ENCODE peak calls at places on chromosomes 6 and 20, in ten cellular contexts. W is K562; G is GM23248; V is psoas muscle; B is fibroblast of lung; S is spleen; N is PC-3; H is tibial artery; D is CD4-positive, CD25-positive, alpha-beta regulatory T cell; R is Karpas-422. M is an unnamed sample. For H3K4me1, the result is how much of the 10 kb centered on the place peaks cover.

GRCh38 chr6:144519429-144519828 is 234.3 kb downstream of the UTRN start:
- DNase-seq in H (no peak), W (no peak), S (no peak), D (no peak), R (no peak), V (no peak), N (no peak), B (no peak), G (no peak), M (no peak)

GRCh38 chr6:665403-666267 is 8.7 kb upstream of the HUS1B start:
- DNase-seq in V (no peak), W (no peak), B (no peak), N (no peak), D (no peak), R (no peak), H (no peak), S (no peak), G (no peak), M (no peak)

GRCh38 chr20:8996817-8997512 is 71.9 kb upstream of the PLCB4 start:
- DNase-seq in G (no peak), V (no peak), S (no peak), H (no peak), D (no peak), R (no peak), B (no peak), W (no peak), N (no peak), M (no peak)

GRCh38 chr20:62645613-62646012 is 3.3 kb downstream of the SLCO4A1 start:
- DNase-seq in R (no peak), V (no peak), N (no peak), D (no peak), S (no peak), G (no peak), W (no peak), H (no peak), B (no peak), M (no peak)

GRCh38 chr6:39357998-39358686 is 35.6 kb upstream of the KCNK16 start:
- DNase-seq in D (no peak), B (peak), G (peak), H (no peak), N (peak), W (no peak), S (peak), R (no peak), V (no peak), M (no peak)

GRCh38 chr20:44126445-44126844 is 60.5 kb downstream of the JPH2 start:
- DNase-seq in V (no peak), R (no peak), B (no peak), G (no peak), H (no peak), S (no peak), D (no peak), W (no peak), N (no peak), M (no peak)

GRCh38 chr6:75290558-75290957 is 6.0 kb upstream of the TMEM30A start:
- DNase-seq in H (no peak), B (no peak), N (no peak), V (no peak), S (no peak), D (no peak), W (no peak), R (no peak), G (peak), M (no peak)

GRCh38 chr6:153957409-153957808 is 81.6 kb upstream of the OPRM1 start:
- DNase-seq in S (no peak), R (no peak), D (no peak), V (no peak), N (no peak), B (no peak), W (no peak), H (no peak), G (no peak), M (no peak)

GRCh38 chr20:62917720-62918119 is 8.6 kb downstream of the DIDO1 start:
- DNase-seq in D (no peak), R (no peak), G (no peak), V (no peak), N (no peak), H (no peak), B (no peak), W (no peak), S (no peak), M (no peak)

GRCh38 chr6:109059148-109059547 is 35.5 kb downstream of the SESN1 start:
- DNase-seq in V (no peak), B (peak), W (no peak), D (no peak), H (no peak), S (no peak), R (no peak), G (peak), N (no peak), M (no peak)

GRCh38 chr6:4732691-4733315 is 43.4 kb upstream of the CDYL start:
- DNase-seq in D (no peak), H (peak), W (peak), N (peak), R (no peak), G (peak), V (peak), S (no peak), B (peak), M (no peak)

GRCh38 chr6:21767891-21768659 is 174.5 kb downstream of the SOX4 start:
- DNase-seq in R (no peak), S (no peak), N (peak), V (no peak), B (peak), G (peak), D (no peak), H (no peak), W (no peak), M (no peak)

GRCh38 chr6:12545837-12546658 is 170.5 kb upstream of the PHACTR1 start:
- DNase-seq in S (no peak), W (no peak), D (no peak), V (no peak), R (no peak), B (peak), H (no peak), N (peak), G (peak), M (no peak)

GRCh38 chr6:38283734-38284362 is 355.9 kb downstream of the BTBD9 start:
- DNase-seq in H (no peak), N (peak), S (no peak), R (no peak), W (no peak), G (peak), D (no peak), B (no peak), V (no peak), M (no peak)

GRCh38 chr6:273441-274111 is 18.7 kb upstream of the DUSP22 start:
- DNase-seq in H (no peak), S (no peak), N (no peak), B (no peak), W (no peak), R (no peak), D (no peak), V (no peak), G (no peak), M (no peak)

GRCh38 chr6:143117108-143117507 is 56.4 kb downstream of the AIG1 start:
- DNase-seq in D (no peak), N (no peak), W (peak), G (no peak), H (no peak), R (no peak), B (no peak), S (no peak), V (no peak), M (no peak)

GRCh38 chr6:28400122-28400451 is 540 bp upstream of the ZSCAN12 start:
- DNase-seq in N (no peak), D (no peak), S (no peak), W (no peak), B (no peak), G (no peak), H (no peak), V (no peak), R (no peak), M (no peak)

GRCh38 chr6:96157018-96157565 is 141.3 kb downstream of the FUT9 start:
- DNase-seq in H (no peak), S (no peak), G (no peak), N (no peak), B (no peak), R (no peak), W (no peak), D (no peak), V (no peak), M (no peak)

GRCh38 chr20:478949-479429 is 16.7 kb upstream of the TBC1D20 start:
- DNase-seq in B (peak), V (no peak), R (peak), H (no peak), S (no peak), G (peak), W (peak), D (peak), N (peak), M (no peak)

GRCh38 chr6:41502607-41503434 is 43.4 kb upstream of the FOXP4 start:
- DNase-seq in W (no peak), D (no peak), G (no peak), N (no peak), V (peak), B (peak), H (peak), S (no peak), R (no peak), M (no peak)

GRCh38 chr20:815914-816606 is 17.5 kb upstream of the FAM110A start:
- DNase-seq in S (peak), B (peak), R (peak), G (peak), D (peak), W (peak), V (peak), N (peak), H (peak), M (peak)

GRCh38 chr6:26045046-26045938 is 41.9 kb upstream of the HFE start:
- DNase-seq in H (peak), G (peak), S (peak), R (peak), V (peak), D (peak), B (peak), N (peak), W (no peak), M (peak)

GRCh38 chr6:41200296-41200900 is 551 bp downstream of the TREML2 start:
- DNase-seq in W (peak), H (peak), D (peak), N (no peak), R (no peak), B (no peak), V (no peak), S (peak), G (peak), M (peak)

GRCh38 chr6:142682985-142683384 is 262.0 kb downstream of the HIVEP2 start:
- DNase-seq in W (no peak), D (no peak), V (no peak), B (no peak), G (no peak), N (no peak), R (no peak), S (no peak), H (no peak), M (no peak)

GRCh38 chr6:38909020-38909730 is 139.4 kb upstream of the GLP1R start:
- DNase-seq in H (no peak), D (no peak), G (no peak), N (peak), V (no peak), B (no peak), S (no peak), W (no peak), R (no peak), M (no peak)

GRCh38 chr20:36010745-36011326 is 42.4 kb downstream of the CNBD2 start:
- DNase-seq in N (no peak), G (no peak), H (no peak), S (peak), V (no peak), B (no peak), D (no peak), W (no peak), R (no peak), M (no peak)

GRCh38 chr20:53578492-53579222 is 15.0 kb downstream of the ZNF217 start:
- DNase-seq in B (peak), S (no peak), W (peak), D (peak), G (peak), R (peak), H (peak), N (peak), V (no peak), M (no peak)

GRCh38 chr6:15351631-15352030 is 105.8 kb downstream of the JARID2 start:
- DNase-seq in G (peak), W (no peak), N (peak), S (no peak), R (no peak), B (peak), D (no peak), H (peak), V (peak), M (no peak)

DNA sequence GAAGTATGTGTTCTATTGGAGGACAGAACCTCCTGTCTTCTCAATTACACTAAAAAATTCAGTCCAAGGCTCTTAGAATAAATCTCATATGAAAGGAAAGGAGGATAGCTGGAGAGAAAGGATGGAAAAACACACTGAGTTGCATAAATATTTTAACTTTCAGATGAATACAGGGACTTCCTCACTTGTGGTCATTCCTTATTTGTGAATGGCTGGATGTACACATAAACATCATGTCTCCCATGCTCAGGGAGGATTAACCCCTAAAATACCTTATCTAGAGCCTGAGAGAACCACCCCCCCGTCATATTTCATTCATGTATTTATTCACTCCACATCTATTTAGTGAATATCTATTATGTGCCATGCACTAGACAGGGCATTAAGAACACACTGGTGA is 217.6 kb upstream of the CITED2 start:
- DNase-seq in D (no peak), S (no peak), R (no peak), V (no peak), N (no peak), G (no peak), B (no peak), W (no peak), H (no peak), M (no peak)
- H3K4me1 ChIP-seq in D (under half), S (under half), R (under half), V (half or more), N (under half), G (under half), B (under half), W (under half), H (under half), M (under half)

DNA sequence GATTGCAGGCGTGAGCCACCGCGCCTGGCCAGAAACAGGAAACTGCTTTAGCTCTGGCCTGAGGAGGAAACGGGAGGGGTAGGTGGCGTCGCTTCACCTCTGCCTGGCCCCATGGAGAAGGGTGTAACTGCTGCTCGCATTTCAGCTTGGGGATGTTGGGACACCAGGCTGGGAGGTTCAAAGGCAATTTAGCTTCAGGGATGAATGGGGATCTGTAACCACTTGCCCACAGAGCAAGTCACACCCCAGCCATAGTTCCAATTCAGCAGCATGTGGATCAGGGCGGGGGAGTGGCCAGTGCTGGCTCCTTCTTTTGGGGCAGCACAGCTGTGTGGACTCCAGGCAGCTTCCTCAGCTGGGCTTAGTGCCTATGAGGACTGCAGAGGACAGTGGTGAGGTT is 34.8 kb upstream of the NUP153 start:
- DNase-seq in S (no peak), B (no peak), W (no peak), G (no peak), D (no peak), H (no peak), R (no peak), V (no peak), N (no peak), M (no peak)
- H3K27ac ChIP-seq in S (no peak), B (no peak), W (no peak), G (no peak), D (no peak), H (no peak), R (no peak), V (no peak), N (no peak), M (no peak)

GRCh38 chr6:136445063-136445462 is 105.2 kb downstream of the MAP7 start:
- DNase-seq in G (no peak), W (no peak), V (no peak), B (no peak), R (no peak), D (no peak), S (no peak), H (no peak), N (no peak), M (no peak)
- H3K4me1 ChIP-seq in G (under half), W (under half), V (under half), B (under half), R (under half), D (under half), S (under half), H (under half), N (under half), M (under half)

GRCh38 chr20:17628101-17628841 is 53.8 kb downstream of the RRBP1 start:
- DNase-seq in S (peak), G (no peak), B (no peak), N (no peak), W (no peak), H (no peak), V (peak), D (no peak), R (no peak), M (peak)

GRCh38 chr20:17625246-17626051 is 55.6 kb downstream of the DSTN start:
- DNase-seq in V (peak), G (no peak), B (no peak), H (peak), R (no peak), D (no peak), W (no peak), N (no peak), S (peak), M (peak)

GRCh38 chr20:17624551-17625245 is 54.8 kb downstream of the DSTN start:
- DNase-seq in W (no peak), D (no peak), S (peak), B (no peak), H (peak), V (peak), N (no peak), G (no peak), R (no peak), M (peak)

GRCh38 chr20:17627101-17627950 is 54.7 kb downstream of the RRBP1 start:
- DNase-seq in G (no peak), B (no peak), W (no peak), N (no peak), H (no peak), D (no peak), S (peak), R (no peak), V (peak), M (peak)

DNA sequence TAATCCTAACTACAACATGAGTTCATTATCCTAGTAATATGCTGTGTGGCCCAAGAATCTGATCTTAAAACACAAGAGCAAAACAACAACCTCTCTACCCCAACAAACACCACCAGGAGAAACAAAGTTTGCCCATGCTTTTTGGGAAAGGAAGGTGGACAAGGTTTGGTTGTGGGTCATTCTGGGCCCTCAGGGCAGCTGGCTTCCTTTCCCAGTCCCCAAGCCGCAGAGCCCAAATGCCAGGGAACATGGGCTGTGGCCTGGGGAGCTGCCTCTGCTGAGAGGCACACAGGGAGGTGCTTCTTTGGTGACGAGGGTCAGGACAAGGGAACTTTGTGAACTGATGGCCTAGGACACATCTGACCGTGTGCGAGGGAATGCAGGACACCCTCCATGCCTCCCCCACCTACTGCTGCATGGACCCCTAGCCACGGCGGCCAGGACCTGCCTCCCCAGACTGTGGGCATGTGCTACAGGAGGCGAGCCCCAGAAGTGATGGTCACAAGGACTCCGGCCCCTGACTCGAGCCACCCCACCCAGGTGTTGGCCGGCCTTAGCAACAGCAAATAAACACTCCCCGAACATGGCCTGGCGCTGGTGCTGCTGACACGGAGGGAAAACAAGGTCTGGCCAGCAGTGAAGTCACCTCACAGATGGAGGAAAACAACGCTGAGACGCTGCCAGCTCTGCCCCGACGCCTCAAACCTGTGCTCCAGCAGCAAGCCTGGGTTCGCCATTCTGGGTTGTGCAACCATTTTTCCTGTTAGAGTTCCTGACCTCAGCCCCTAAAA is 55.6 kb downstream of the RRBP1 start:
- DNase-seq in V (peak), H (no peak), N (no peak), D (no peak), S (peak), R (no peak), G (no peak), W (no peak), B (no peak), M (peak)
- H3K27ac ChIP-seq in V (no peak), H (no peak), N (no peak), D (no peak), S (no peak), R (no peak), G (no peak), W (no peak), B (peak), M (no peak)

GRCh38 chr20:38171301-38172010 is 6.4 kb upstream of the TGM2 start:
- DNase-seq in R (no peak), B (no peak), D (no peak), H (no peak), N (no peak), W (peak), G (peak), V (no peak), S (no peak), M (no peak)
- H3K4me1 ChIP-seq in R (under half), B (under half), D (under half), H (under half), N (half or more), W (under half), G (half or more), V (under half), S (under half), M (under half)

DNA sequence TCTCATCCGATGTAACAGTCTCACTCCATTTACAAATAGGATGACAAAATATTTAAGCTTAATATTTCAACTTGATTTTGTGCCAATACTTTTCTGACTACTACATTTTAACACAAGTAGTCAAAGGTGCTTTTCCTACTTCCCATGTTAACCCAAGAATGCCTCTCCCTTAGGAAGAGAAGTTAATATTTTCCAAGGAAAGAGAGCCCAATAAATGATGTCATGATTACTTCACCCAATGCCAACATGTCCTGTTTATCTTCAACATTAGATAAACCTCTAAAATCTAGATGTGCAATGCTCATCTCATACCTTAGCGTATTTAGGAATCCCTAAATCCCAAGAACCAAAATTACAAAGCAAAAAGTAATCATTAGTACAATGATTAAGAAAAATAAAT is 156.7 kb upstream of the TENT5A start:
- DNase-seq in H (no peak), R (no peak), V (no peak), B (no peak), G (no peak), D (no peak), S (no peak), W (no peak), N (peak), M (no peak)
- H3K27ac ChIP-seq in H (no peak), R (no peak), V (no peak), B (no peak), G (no peak), D (no peak), S (no peak), W (no peak), N (no peak), M (no peak)

GRCh38 chr6:169850746-169851145 is 99.3 kb downstream of the ERMARD start:
- DNase-seq in N (no peak), R (no peak), H (peak), B (no peak), D (no peak), G (no peak), W (no peak), V (no peak), S (peak), M (no peak)
- H3K4me1 ChIP-seq in N (under half), R (under half), H (under half), B (under half), D (under half), G (under half), W (under half), V (under half), S (under half), M (under half)

DNA sequence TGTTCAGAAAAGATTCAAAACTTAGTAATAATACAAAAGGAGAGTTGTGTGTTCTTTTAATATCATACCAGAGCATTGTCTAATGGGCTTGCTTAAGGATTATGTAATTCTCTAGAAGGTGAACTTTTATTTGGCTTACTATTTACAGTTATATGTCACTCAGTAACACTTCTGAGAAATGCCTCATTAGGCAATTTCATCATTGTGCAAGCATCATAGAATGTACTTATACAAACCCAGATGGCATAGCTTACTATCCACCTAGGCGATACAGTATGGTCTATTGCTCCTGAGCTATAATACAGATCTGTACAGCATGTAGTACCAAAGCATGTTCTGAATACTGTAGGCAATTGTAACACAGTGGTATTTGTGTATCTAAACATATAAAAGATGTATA is 340.1 kb downstream of the PHF3 start:
- DNase-seq in N (no peak), S (no peak), W (no peak), V (no peak), R (no peak), G (no peak), D (no peak), H (no peak), B (no peak), M (no peak)
- H3K27ac ChIP-seq in N (no peak), S (no peak), W (no peak), V (no peak), R (no peak), G (no peak), D (no peak), H (no peak), B (no peak), M (no peak)

GRCh38 chr6:107815846-107816245 is 8.3 kb downstream of the SCML4 start:
- DNase-seq in H (no peak), N (no peak), W (no peak), D (no peak), V (no peak), B (no peak), R (no peak), G (no peak), S (no peak), M (no peak)
- H3K4me1 ChIP-seq in H (under half), N (under half), W (under half), D (under half), V (under half), B (under half), R (under half), G (under half), S (under half), M (under half)

M was measured in left lung.